ENCODE peak calls at places on chromosomes 6 and 20, in six cellular contexts. P is body of pancreas, E is Peyer's patch, I is left ventricle myocardium inferior, R is ovary, U is left lung. F is an unnamed sample.

GRCh38 chr6:16805190-16805860 is 44.1 kb upstream of the ATXN1 start:
- DNase-seq in P (no peak), E (no peak), I (no peak), R (no peak), U (no peak), F (no peak)

GRCh38 chr6:36862164-36862847 is 12.3 kb downstream of the PPIL1 start:
- DNase-seq in P (no peak), E (no peak), I (no peak), R (no peak), U (no peak), F (no peak)

GRCh38 chr6:136655251-136656014 is 105.2 kb upstream of the MAP7 start:
- DNase-seq in P (peak), E (no peak), I (no peak), R (no peak), U (no peak), F (no peak)

GRCh38 chr20:5835234-5835845 is 85.1 kb downstream of the SHLD1 start:
- DNase-seq in P (peak), E (no peak), I (peak), R (peak), U (no peak), F (peak)

GRCh38 chr6:44397424-44398169 is 10.1 kb downstream of the CDC5L start:
- DNase-seq in P (no peak), E (no peak), I (no peak), R (no peak), U (no peak), F (no peak)

GRCh38 chr6:146961831-146962230 is 242.4 kb upstream of the STXBP5 start:
- DNase-seq in P (no peak), E (no peak), I (no peak), R (no peak), U (no peak), F (no peak)

GRCh38 chr20:57574954-57575353 is 14.0 kb downstream of the PCK1 start:
- DNase-seq in P (no peak), E (no peak), I (no peak), R (no peak), U (no peak), F (no peak)

GRCh38 chr20:22492497-22492896 is 91.9 kb downstream of the FOXA2 start:
- DNase-seq in P (no peak), E (no peak), I (no peak), R (no peak), U (no peak), F (no peak)

GRCh38 chr6:37033819-37034790 is 28.6 kb downstream of the FGD2 start:
- DNase-seq in P (no peak), E (no peak), I (no peak), R (no peak), U (no peak), F (no peak)

GRCh38 chr20:6388666-6389197 is 265.9 kb upstream of the FERMT1 start:
- DNase-seq in P (no peak), E (no peak), I (no peak), R (no peak), U (no peak), F (no peak)

GRCh38 chr6:52304917-52305316 is 20.4 kb upstream of the MCM3 start:
- DNase-seq in P (no peak), E (no peak), I (no peak), R (no peak), U (no peak), F (no peak)

GRCh38 chr6:5282191-5282623 is 20.9 kb downstream of the FARS2 start:
- DNase-seq in P (no peak), E (no peak), I (no peak), R (no peak), U (no peak), F (no peak)

GRCh38 chr6:30206799-30207618 is 6.2 kb downstream of the TRIM26 start:
- DNase-seq in P (peak), E (no peak), I (no peak), R (no peak), U (no peak), F (peak)
- H3K4me3 ChIP-seq in P (no peak), E (no peak), I (peak), R (no peak), U (no peak), F (no peak)

GRCh38 chr20:4776079-4776630 is 54.4 kb downstream of the PRND start:
- DNase-seq in P (no peak), E (no peak), I (no peak), R (no peak), U (no peak), F (no peak)

GRCh38 chr20:4781637-4782349 is 60.1 kb downstream of the PRND start:
- DNase-seq in P (no peak), E (no peak), I (no peak), R (no peak), U (no peak), F (no peak)

GRCh38 chr20:4782373-4782772 is 60.7 kb downstream of the PRND start:
- DNase-seq in P (peak), E (no peak), I (no peak), R (no peak), U (no peak), F (no peak)

GRCh38 chr20:4781211-4781610 is 59.5 kb downstream of the PRND start:
- DNase-seq in P (no peak), E (no peak), I (no peak), R (no peak), U (no peak), F (no peak)

DNA sequence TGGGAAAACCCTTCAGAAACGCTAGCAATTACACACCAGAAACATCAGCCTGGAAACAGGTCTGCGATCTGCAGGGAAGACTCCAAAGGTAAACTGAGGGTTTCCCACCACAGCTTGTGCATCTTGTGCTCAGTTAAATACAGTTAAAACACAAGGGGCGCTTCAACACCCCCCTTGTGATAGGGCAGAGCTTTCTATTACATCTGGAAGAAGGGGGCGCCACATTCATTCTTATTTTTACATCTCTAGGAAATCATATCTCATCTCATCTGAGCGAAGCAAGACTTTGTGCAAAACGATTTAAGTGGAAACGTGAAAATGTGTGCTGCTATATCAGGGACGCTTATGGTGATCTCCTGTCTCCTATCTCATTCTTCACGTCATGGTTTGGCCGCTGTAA is 58.5 kb downstream of the PRND start:
- DNase-seq in P (no peak), E (no peak), I (no peak), R (no peak), U (no peak), F (no peak)
- TF ChIP-seq CTCF in P (no peak), E (no peak), I (no peak), R (no peak), U (no peak), F (no peak)

GRCh38 chr6:41073203-41073967 is 611 bp downstream of the NFYA start:
- DNase-seq in P (peak), E (peak), I (peak), R (peak), U (peak), F (peak)

GRCh38 chr6:41071923-41072835 is at the start of gene OARD1:
- DNase-seq in P (peak), E (peak), I (peak), R (peak), U (peak), F (peak)

GRCh38 chr6:41072836-41073202 is at the start of gene NFYA:
- DNase-seq in P (no peak), E (peak), I (no peak), R (no peak), U (peak), F (peak)

GRCh38 chr6:41073968-41074691 is 1.4 kb downstream of the NFYA start:
- DNase-seq in P (no peak), E (no peak), I (no peak), R (no peak), U (no peak), F (peak)

DNA sequence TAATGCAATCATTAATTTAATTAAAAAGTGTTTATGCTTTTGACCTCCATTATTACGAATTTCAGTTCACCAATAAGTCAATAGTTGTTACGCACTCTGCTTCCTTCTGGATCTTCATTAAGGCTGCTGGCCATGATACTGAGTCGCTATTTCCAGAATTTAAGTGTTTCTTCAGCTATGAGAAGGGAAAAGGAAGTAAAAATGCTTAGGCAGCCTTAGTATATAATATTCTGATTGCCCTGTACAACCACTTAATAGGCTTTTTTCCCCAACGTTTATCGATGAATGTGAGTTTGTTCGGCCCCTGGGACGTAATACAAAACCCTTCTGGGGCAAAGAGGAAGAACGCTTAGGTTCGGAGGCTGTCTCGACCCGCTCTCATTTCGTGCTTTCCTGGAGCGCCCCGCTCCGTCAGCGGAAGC is 644 bp downstream of the OARD1 start:
- DNase-seq in P (peak), E (peak), I (no peak), R (no peak), U (peak), F (no peak)
- H3K4me3 ChIP-seq in P (peak), E (peak), I (peak), R (peak), U (peak), F (peak)

GRCh38 chr6:163757506-163757905 is 343.0 kb downstream of the QKI start:
- DNase-seq in P (no peak), E (no peak), I (no peak), R (no peak), U (no peak), F (no peak)

GRCh38 chr6:163752446-163752845 is 337.9 kb downstream of the QKI start:
- DNase-seq in P (no peak), E (no peak), I (no peak), R (no peak), U (no peak), F (no peak)

GRCh38 chr6:163756079-163756478 is 341.6 kb downstream of the QKI start:
- DNase-seq in P (no peak), E (peak), I (no peak), R (no peak), U (no peak), F (no peak)

GRCh38 chr6:163753430-163753829 is 338.9 kb downstream of the QKI start:
- DNase-seq in P (no peak), E (no peak), I (no peak), R (no peak), U (no peak), F (no peak)

DNA sequence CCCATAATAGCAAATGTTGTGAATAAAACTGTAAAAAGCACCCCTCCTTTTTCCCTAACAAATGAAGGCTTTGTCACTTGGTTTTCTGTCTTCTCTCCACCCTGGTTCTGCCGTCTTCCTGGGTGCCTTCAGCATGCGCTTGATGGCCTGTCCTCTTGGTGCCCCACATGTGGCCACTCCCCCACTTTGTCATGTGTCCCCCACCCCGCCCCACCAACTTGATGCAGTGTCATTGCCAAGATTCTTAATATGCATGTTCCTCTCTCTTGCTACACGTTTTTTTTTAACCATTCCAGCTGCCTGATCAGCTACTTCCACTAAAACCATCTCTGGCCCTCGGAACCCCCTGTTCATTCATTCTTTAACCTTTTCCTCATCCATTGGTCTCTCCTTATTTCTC is 340.3 kb downstream of the QKI start:
- DNase-seq in P (no peak), E (no peak), I (no peak), R (no peak), U (no peak), F (no peak)
- TF ChIP-seq CTCF in P (no peak), E (no peak), I (no peak), R (no peak), U (no peak), F (no peak)

GRCh38 chr6:132526461-132526860 is 11.6 kb upstream of the TAAR9 start:
- DNase-seq in P (no peak), E (no peak), I (no peak), R (no peak), U (no peak), F (no peak)

GRCh38 chr6:132525866-132526265 is 12.2 kb upstream of the TAAR9 start:
- DNase-seq in P (no peak), E (no peak), I (no peak), R (no peak), U (no peak), F (no peak)

GRCh38 chr6:132524639-132525038 is 11.7 kb upstream of the STX7 start:
- DNase-seq in P (no peak), E (no peak), I (no peak), R (no peak), U (no peak), F (no peak)

GRCh38 chr6:132527791-132528190 is 10.3 kb upstream of the TAAR9 start:
- DNase-seq in P (no peak), E (no peak), I (no peak), R (no peak), U (no peak), F (no peak)

DNA sequence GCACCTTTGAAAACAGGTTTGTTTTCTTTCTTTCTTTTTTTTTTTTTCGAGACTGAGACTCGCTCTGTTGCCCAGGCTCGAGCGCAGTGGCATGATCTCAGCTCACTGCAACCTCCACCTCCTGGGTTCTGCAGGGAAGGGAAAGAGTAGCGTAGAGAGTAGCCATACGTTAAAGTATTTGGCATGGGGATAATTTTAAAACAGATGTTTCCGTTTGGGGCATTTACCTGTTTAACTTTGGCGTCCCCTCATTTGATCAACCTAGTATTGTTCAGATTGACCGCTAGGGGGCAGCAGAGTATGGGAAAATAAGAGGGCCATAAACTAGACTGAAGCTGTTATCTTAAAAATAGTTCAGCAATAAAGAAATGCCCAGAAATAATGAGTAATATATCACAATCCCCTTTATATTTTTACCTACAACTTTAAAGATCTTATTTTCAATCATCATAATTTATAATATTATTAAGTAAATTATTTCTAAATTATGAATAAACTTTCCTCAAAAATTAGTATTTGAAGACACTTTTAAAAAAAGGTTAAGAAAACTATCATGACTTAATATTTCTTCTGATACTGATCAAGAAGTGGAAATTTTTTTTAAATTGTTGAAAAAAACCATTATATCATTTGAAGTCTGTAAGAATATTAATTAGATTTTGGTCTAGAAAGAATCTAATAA is 7.6 kb upstream of the TAAR9 start:
- DNase-seq in P (peak), E (peak), I (no peak), R (no peak), U (no peak), F (peak)
- H3K4me3 ChIP-seq in P (peak), E (no peak), I (peak), R (no peak), U (no peak), F (no peak)

GRCh38 chr6:4134841-4135664 is at the start of gene ECI2:
- DNase-seq in P (peak), E (peak), I (peak), R (no peak), U (peak), F (peak)
- TF ChIP-seq CTCF in P (no peak), E (no peak), I (no peak), R (no peak), U (no peak), F (no peak)

GRCh38 chr6:110816677-110817076 is 1.4 kb upstream of the CDK19 start:
- DNase-seq in P (no peak), E (no peak), I (no peak), R (no peak), U (no peak), F (no peak)
- H3K4me3 ChIP-seq in P (no peak), E (no peak), I (no peak), R (no peak), U (no peak), F (no peak)

GRCh38 chr6:29720863-29721262 is 2.4 kb upstream of the HLA-F start:
- DNase-seq in P (no peak), E (peak), I (no peak), R (no peak), U (no peak), F (no peak)
- TF ChIP-seq CTCF in P (no peak), E (no peak), I (no peak), R (no peak), U (no peak), F (no peak)

F was measured in foreskin fibroblast.